ENCODE peak calls at places on chromosome 22, in five cellular contexts. H, X, N, V and S are unnamed samples.

GRCh38 chr22:19723990-19724827 is 870 bp downstream of the GP1BB start:
- DNase-seq in H (peak), X (no peak), N (no peak), V (no peak), S (no peak)

GRCh38 chr22:36364255-36365019 is 23.3 kb downstream of the MYH9 start:
- DNase-seq in H (peak), X (no peak), N (no peak), V (no peak), S (no peak)

GRCh38 chr22:50733521-50734342 is 4.3 kb upstream of the ACR start:
- DNase-seq in H (peak), X (no peak), N (peak), V (peak), S (no peak)

GRCh38 chr22:31243339-31244043 is 31.4 kb downstream of the LIMK2 start:
- DNase-seq in H (no peak), X (no peak), N (no peak), V (no peak), S (peak)

GRCh38 chr22:37193629-37194191 is 5.7 kb upstream of the C1QTNF6 start:
- DNase-seq in H (peak), X (no peak), N (no peak), V (no peak), S (no peak)

GRCh38 chr22:42473484-42474193 is 41.4 kb upstream of the NFAM1 start:
- DNase-seq in H (peak), X (no peak), N (peak), V (peak), S (peak)

GRCh38 chr22:27331526-27332281 is 469.9 kb downstream of the MN1 start:
- DNase-seq in H (peak), X (no peak), N (no peak), V (peak), S (peak)

GRCh38 chr22:26536056-26536761 is 23.9 kb upstream of the TFIP11 start:
- DNase-seq in H (peak), X (no peak), N (no peak), V (no peak), S (no peak)

GRCh38 chr22:30574095-30574981 is at the start of gene GAL3ST1:
- DNase-seq in H (no peak), X (no peak), N (no peak), V (no peak), S (no peak)

GRCh38 chr22:33747576-33748180 is 172.6 kb downstream of the LARGE1 start:
- DNase-seq in H (no peak), X (no peak), N (no peak), V (no peak), S (no peak)

GRCh38 chr22:43921361-43921760 is 2.2 kb upstream of the PNPLA3 start:
- DNase-seq in H (peak), X (peak), N (peak), V (peak), S (no peak)

GRCh38 chr22:48137640-48138039 is 1375.2 kb downstream of the TBC1D22A start:
- DNase-seq in H (no peak), X (no peak), N (no peak), V (no peak), S (no peak)

GRCh38 chr22:36135306-36135705 is 25.2 kb downstream of the APOL3 start:
- DNase-seq in H (no peak), X (no peak), N (no peak), V (no peak), S (no peak)

GRCh38 chr22:49373801-49374226 is 453.9 kb downstream of the BRD1 start:
- DNase-seq in H (no peak), X (no peak), N (no peak), V (no peak), S (no peak)

GRCh38 chr22:27842994-27843431 is 41.5 kb upstream of the MN1 start:
- DNase-seq in H (peak), X (no peak), N (no peak), V (no peak), S (no peak)

GRCh38 chr22:33542153-33542552 is 378.1 kb downstream of the LARGE1 start:
- DNase-seq in H (peak), X (no peak), N (no peak), V (no peak), S (no peak)

GRCh38 chr22:41826430-41827383 is 6.2 kb upstream of the SREBF2 start:
- DNase-seq in H (no peak), X (no peak), N (no peak), V (no peak), S (no peak)

GRCh38 chr22:41780714-41781507 is 19.6 kb upstream of the CCDC134 start:
- DNase-seq in H (peak), X (no peak), N (peak), V (no peak), S (no peak)

GRCh38 chr22:29639096-29639495 is 35.7 kb downstream of the NF2 start:
- DNase-seq in H (no peak), X (no peak), N (no peak), V (no peak), S (no peak)

GRCh38 chr22:44676441-44677298 is 25.3 kb upstream of the PRR5 start:
- DNase-seq in H (no peak), X (no peak), N (no peak), V (no peak), S (no peak)

GRCh38 chr22:39220897-39221850 is 23.6 kb downstream of the PDGFB start:
- DNase-seq in H (peak), X (no peak), N (no peak), V (no peak), S (no peak)

GRCh38 chr22:29912605-29913398 is 29.8 kb downstream of the MTMR3 start:
- DNase-seq in H (peak), X (peak), N (peak), V (peak), S (peak)

GRCh38 chr22:19930537-19931486 is 10.8 kb upstream of the COMT start:
- DNase-seq in H (no peak), X (no peak), N (no peak), V (no peak), S (no peak)

GRCh38 chr22:41799486-41800347 is 762 bp upstream of the CCDC134 start:
- DNase-seq in H (no peak), X (no peak), N (no peak), V (no peak), S (peak)

GRCh38 chr22:31084811-31085492 is 3.8 kb downstream of the SMTN start:
- DNase-seq in H (peak), X (no peak), N (peak), V (no peak), S (peak)

GRCh38 chr22:29658171-29658570 is 54.7 kb downstream of the NF2 start:
- DNase-seq in H (no peak), X (no peak), N (no peak), V (no peak), S (no peak)

GRCh38 chr22:38215156-38216038 is 13.6 kb downstream of the MAFF start:
- DNase-seq in H (no peak), X (no peak), N (no peak), V (no peak), S (no peak)

GRCh38 chr22:46514592-46515207 is 22.7 kb downstream of the CELSR1 start:
- DNase-seq in H (peak), X (no peak), N (peak), V (peak), S (no peak)

GRCh38 chr22:21916309-21916918 is 36.2 kb downstream of the PPM1F start:
- DNase-seq in H (no peak), X (no peak), N (no peak), V (no peak), S (no peak)

GRCh38 chr22:29199702-29200400 is 5.8 kb upstream of the EMID1 start:
- DNase-seq in H (no peak), X (no peak), N (no peak), V (no peak), S (no peak)

GRCh38 chr22:46984751-46985506 is 222.5 kb downstream of the TBC1D22A start:
- DNase-seq in H (peak), X (peak), N (peak), V (peak), S (peak)

GRCh38 chr22:44394246-44395115 is 81.7 kb upstream of the SHISAL1 start:
- DNase-seq in H (no peak), X (no peak), N (no peak), V (no peak), S (no peak)

GRCh38 chr22:40281717-40282116 is 64.6 kb upstream of the ADSL start:
- DNase-seq in H (no peak), X (no peak), N (no peak), V (no peak), S (no peak)

GRCh38 chr22:18078329-18079041 is 695 bp downstream of the PEX26 start:
- DNase-seq in H (peak), X (no peak), N (peak), V (no peak), S (no peak)